ENCODE peak calls at places on chromosome 17, in seven cellular contexts. One of them, this sample, is unnamed.

GRCh38 chr17:15263206-15263579 is 1.9 kb downstream of the PMP22 start:
- DNase-seq in esophagus squamous epithelium: peak
- DNase-seq in upper lobe of right lung: peak
- DNase-seq in AG04450: peak
- DNase-seq in stomach: peak
- DNase-seq in caudate nucleus: peak
- DNase-seq in IMR-90: peak
- DNase-seq in this sample: peak

GRCh38 chr17:46851029-46851741 is at the start of gene WNT9B:
- DNase-seq in AG04450: no peak
- DNase-seq in upper lobe of right lung: no peak
- DNase-seq in IMR-90: no peak
- DNase-seq in esophagus squamous epithelium: no peak
- DNase-seq in caudate nucleus: no peak
- DNase-seq in stomach: peak
- DNase-seq in this sample: no peak

GRCh38 chr17:49074851-49075540 is 57.6 kb upstream of the B4GALNT2 start:
- DNase-seq in caudate nucleus: no peak
- DNase-seq in esophagus squamous epithelium: no peak
- DNase-seq in stomach: no peak
- DNase-seq in IMR-90: no peak
- DNase-seq in AG04450: no peak
- DNase-seq in upper lobe of right lung: no peak
- DNase-seq in this sample: no peak

GRCh38 chr17:2214047-2214717 is 89.4 kb downstream of the SMG6 start:
- DNase-seq in caudate nucleus: peak
- DNase-seq in AG04450: peak
- DNase-seq in esophagus squamous epithelium: no peak
- DNase-seq in stomach: no peak
- DNase-seq in IMR-90: peak
- DNase-seq in upper lobe of right lung: peak
- DNase-seq in this sample: no peak

GRCh38 chr17:7042507-7043194 is 1.2 kb downstream of the SLC16A11 start:
- DNase-seq in stomach: no peak
- DNase-seq in caudate nucleus: no peak
- DNase-seq in esophagus squamous epithelium: no peak
- DNase-seq in IMR-90: no peak
- DNase-seq in upper lobe of right lung: no peak
- DNase-seq in AG04450: no peak
- DNase-seq in this sample: peak

GRCh38 chr17:1649844-1650409 is at the start of gene RILP:
- DNase-seq in caudate nucleus: peak
- DNase-seq in AG04450: no peak
- DNase-seq in IMR-90: no peak
- DNase-seq in upper lobe of right lung: peak
- DNase-seq in esophagus squamous epithelium: no peak
- DNase-seq in stomach: peak
- DNase-seq in this sample: peak

GRCh38 chr17:47955497-47956461 is 1.9 kb downstream of the PRR15L start:
- DNase-seq in stomach: peak
- DNase-seq in AG04450: no peak
- DNase-seq in IMR-90: no peak
- DNase-seq in esophagus squamous epithelium: no peak
- DNase-seq in caudate nucleus: no peak
- DNase-seq in upper lobe of right lung: peak
- DNase-seq in this sample: no peak

GRCh38 chr17:5580974-5581373 is 3.3 kb downstream of the NLRP1 start:
- DNase-seq in caudate nucleus: no peak
- DNase-seq in IMR-90: no peak
- DNase-seq in esophagus squamous epithelium: no peak
- DNase-seq in AG04450: no peak
- DNase-seq in upper lobe of right lung: no peak
- DNase-seq in stomach: no peak
- DNase-seq in this sample: no peak

GRCh38 chr17:1173456-1174370 is 6.1 kb downstream of the ABR start:
- DNase-seq in AG04450: no peak
- DNase-seq in IMR-90: no peak
- DNase-seq in caudate nucleus: peak
- DNase-seq in upper lobe of right lung: no peak
- DNase-seq in stomach: no peak
- DNase-seq in esophagus squamous epithelium: no peak
- DNase-seq in this sample: no peak

GRCh38 chr17:63578769-63579111 is 22.0 kb upstream of the TACO1 start:
- DNase-seq in AG04450: no peak
- DNase-seq in stomach: no peak
- DNase-seq in upper lobe of right lung: no peak
- DNase-seq in esophagus squamous epithelium: no peak
- DNase-seq in caudate nucleus: no peak
- DNase-seq in IMR-90: no peak
- DNase-seq in this sample: no peak

GRCh38 chr17:77875051-77875780 is 83.3 kb upstream of the TNRC6C start:
- DNase-seq in upper lobe of right lung: no peak
- DNase-seq in IMR-90: peak
- DNase-seq in esophagus squamous epithelium: no peak
- DNase-seq in stomach: no peak
- DNase-seq in AG04450: no peak
- DNase-seq in caudate nucleus: no peak
- DNase-seq in this sample: no peak

GRCh38 chr17:2033128-2033527 is 3.2 kb downstream of the DPH1 start:
- DNase-seq in esophagus squamous epithelium: no peak
- DNase-seq in caudate nucleus: no peak
- DNase-seq in stomach: no peak
- DNase-seq in upper lobe of right lung: no peak
- DNase-seq in AG04450: no peak
- DNase-seq in IMR-90: no peak
- DNase-seq in this sample: no peak

GRCh38 chr17:35842239-35842638 is 26.5 kb downstream of the HEATR9 start:
- DNase-seq in caudate nucleus: no peak
- DNase-seq in upper lobe of right lung: no peak
- DNase-seq in AG04450: no peak
- DNase-seq in esophagus squamous epithelium: no peak
- DNase-seq in stomach: no peak
- DNase-seq in IMR-90: no peak
- DNase-seq in this sample: no peak

GRCh38 chr17:55348749-55349354 is 72.8 kb downstream of the MMD start:
- DNase-seq in IMR-90: peak
- DNase-seq in stomach: peak
- DNase-seq in upper lobe of right lung: no peak
- DNase-seq in caudate nucleus: peak
- DNase-seq in esophagus squamous epithelium: no peak
- DNase-seq in AG04450: peak
- DNase-seq in this sample: no peak

GRCh38 chr17:4090898-4091297 is 51.9 kb downstream of the ZZEF1 start:
- DNase-seq in IMR-90: peak
- DNase-seq in caudate nucleus: no peak
- DNase-seq in esophagus squamous epithelium: no peak
- DNase-seq in AG04450: no peak
- DNase-seq in upper lobe of right lung: no peak
- DNase-seq in stomach: no peak
- DNase-seq in this sample: no peak

GRCh38 chr17:56913000-56913866 is 616 bp downstream of the TRIM25 start:
- DNase-seq in caudate nucleus: no peak
- DNase-seq in esophagus squamous epithelium: no peak
- DNase-seq in upper lobe of right lung: peak
- DNase-seq in AG04450: no peak
- DNase-seq in IMR-90: no peak
- DNase-seq in stomach: no peak
- DNase-seq in this sample: no peak

GRCh38 chr17:11917415-11917814 is 79.9 kb downstream of the ZNF18 start:
- DNase-seq in esophagus squamous epithelium: no peak
- DNase-seq in AG04450: no peak
- DNase-seq in IMR-90: no peak
- DNase-seq in upper lobe of right lung: no peak
- DNase-seq in stomach: no peak
- DNase-seq in caudate nucleus: no peak
- DNase-seq in this sample: no peak
- H3K27ac ChIP-seq in esophagus squamous epithelium: no peak
- H3K27ac ChIP-seq in AG04450: no peak
- H3K27ac ChIP-seq in IMR-90: no peak
- H3K27ac ChIP-seq in upper lobe of right lung: no peak
- H3K27ac ChIP-seq in stomach: no peak
- H3K27ac ChIP-seq in caudate nucleus: no peak
- H3K27ac ChIP-seq in this sample: no peak

DNA sequence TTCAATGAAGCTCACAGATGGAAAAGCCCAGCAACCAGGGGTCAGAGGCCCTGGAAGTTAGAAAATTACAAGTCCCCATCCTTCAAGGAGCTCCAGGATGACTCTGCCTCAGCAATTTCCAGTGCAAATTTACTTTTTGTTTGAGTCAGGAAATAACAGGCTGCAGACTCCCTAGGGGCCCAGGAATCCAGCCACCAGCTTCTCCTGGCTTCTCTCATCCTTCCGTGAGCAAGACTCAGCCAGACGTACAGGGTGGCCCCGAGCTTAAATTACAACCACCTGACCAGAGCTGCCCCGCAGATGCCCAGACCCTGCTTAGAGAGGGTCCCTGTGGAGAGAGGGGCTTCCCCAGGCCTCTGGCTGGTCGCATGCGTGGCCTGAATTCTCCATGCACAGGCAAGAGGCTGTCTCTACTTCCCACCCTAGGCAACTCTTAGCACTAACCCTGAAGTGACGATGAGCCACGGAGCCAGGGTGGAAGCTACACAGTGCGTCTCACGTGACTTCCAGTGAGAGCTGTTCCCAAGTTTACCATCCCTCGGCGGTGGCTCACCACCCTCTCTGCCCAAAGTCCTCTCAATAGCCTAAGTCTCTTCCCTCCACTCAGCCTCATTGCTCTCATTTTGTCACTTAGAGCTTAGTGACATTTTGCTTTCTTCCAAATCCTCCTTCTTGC is 27.1 kb downstream of the GPR142 start:
- DNase-seq in stomach: no peak
- DNase-seq in esophagus squamous epithelium: no peak
- DNase-seq in caudate nucleus: no peak
- DNase-seq in upper lobe of right lung: no peak
- DNase-seq in IMR-90: no peak
- DNase-seq in AG04450: no peak
- DNase-seq in this sample: no peak
- H3K27ac ChIP-seq in stomach: peak
- H3K27ac ChIP-seq in esophagus squamous epithelium: no peak
- H3K27ac ChIP-seq in caudate nucleus: no peak
- H3K27ac ChIP-seq in upper lobe of right lung: no peak
- H3K27ac ChIP-seq in IMR-90: no peak
- H3K27ac ChIP-seq in AG04450: no peak
- H3K27ac ChIP-seq in this sample: no peak

DNA sequence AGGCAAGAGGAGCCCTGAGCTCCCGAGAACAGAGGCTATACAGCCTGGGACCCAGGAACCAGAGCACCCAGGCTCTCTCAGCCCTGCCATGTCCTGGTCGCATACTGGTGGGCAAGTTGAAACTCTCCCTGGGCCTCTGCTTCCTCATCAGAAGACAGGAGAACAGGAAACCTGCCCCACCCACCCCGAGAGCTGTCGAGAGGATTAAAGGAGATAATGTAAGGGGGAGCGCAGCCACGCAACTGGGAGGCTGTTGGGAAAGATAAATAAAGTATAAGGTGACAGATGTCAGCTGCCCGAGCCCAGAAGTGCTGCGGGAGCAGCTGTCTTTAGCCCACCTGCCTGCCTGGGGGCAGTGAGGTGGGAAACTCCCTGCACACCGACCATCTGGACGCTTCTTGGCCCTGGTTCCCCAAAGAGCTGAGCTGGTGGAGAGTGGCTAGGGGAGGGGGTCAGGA is 6.8 kb downstream of the KIF19 start:
- DNase-seq in AG04450: no peak
- DNase-seq in upper lobe of right lung: no peak
- DNase-seq in esophagus squamous epithelium: no peak
- DNase-seq in caudate nucleus: no peak
- DNase-seq in stomach: no peak
- DNase-seq in IMR-90: no peak
- DNase-seq in this sample: no peak
- H3K27ac ChIP-seq in AG04450: no peak
- H3K27ac ChIP-seq in upper lobe of right lung: no peak
- H3K27ac ChIP-seq in esophagus squamous epithelium: no peak
- H3K27ac ChIP-seq in caudate nucleus: peak
- H3K27ac ChIP-seq in stomach: no peak
- H3K27ac ChIP-seq in IMR-90: no peak
- H3K27ac ChIP-seq in this sample: no peak

DNA sequence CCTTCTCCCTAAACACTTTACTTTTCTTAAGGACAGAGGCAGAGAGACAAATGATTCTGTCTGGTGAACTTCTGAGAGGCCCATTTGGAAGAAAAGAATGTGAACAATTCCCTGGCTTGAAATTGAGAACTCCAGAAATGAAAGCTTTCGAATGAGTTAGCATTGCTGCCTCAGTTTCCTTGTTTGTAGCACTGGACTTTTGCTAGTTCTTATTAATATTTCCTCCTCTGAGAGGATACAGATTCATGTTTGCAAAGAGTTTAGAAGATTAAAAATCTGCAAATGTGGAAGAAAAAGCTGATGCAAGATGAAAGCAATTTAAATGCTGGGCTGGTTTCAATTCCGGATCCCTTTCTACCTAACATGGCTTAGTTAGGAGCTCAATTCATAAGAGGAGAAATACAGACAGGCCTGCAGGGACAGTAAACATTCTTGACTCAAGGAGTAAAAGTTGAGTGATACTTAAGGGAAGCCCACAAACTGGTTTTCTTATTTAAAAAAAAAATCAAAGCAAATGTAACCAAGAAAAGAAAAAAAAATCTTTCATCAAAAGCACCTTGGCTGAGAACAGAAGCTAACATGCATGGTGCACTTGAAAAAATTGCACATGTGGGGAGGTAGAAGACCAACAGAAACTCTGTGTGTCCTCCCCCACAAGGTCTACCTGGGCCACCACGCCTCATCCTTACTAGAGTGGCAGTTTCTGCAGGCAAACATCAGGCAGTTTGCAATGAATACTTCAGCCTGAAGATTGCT is 27.1 kb downstream of the HNF1B start:
- DNase-seq in esophagus squamous epithelium: no peak
- DNase-seq in IMR-90: no peak
- DNase-seq in AG04450: no peak
- DNase-seq in caudate nucleus: no peak
- DNase-seq in stomach: no peak
- DNase-seq in upper lobe of right lung: peak
- DNase-seq in this sample: no peak
- H3K27ac ChIP-seq in esophagus squamous epithelium: no peak
- H3K27ac ChIP-seq in IMR-90: peak
- H3K27ac ChIP-seq in AG04450: no peak
- H3K27ac ChIP-seq in caudate nucleus: no peak
- H3K27ac ChIP-seq in stomach: peak
- H3K27ac ChIP-seq in upper lobe of right lung: peak
- H3K27ac ChIP-seq in this sample: no peak

DNA sequence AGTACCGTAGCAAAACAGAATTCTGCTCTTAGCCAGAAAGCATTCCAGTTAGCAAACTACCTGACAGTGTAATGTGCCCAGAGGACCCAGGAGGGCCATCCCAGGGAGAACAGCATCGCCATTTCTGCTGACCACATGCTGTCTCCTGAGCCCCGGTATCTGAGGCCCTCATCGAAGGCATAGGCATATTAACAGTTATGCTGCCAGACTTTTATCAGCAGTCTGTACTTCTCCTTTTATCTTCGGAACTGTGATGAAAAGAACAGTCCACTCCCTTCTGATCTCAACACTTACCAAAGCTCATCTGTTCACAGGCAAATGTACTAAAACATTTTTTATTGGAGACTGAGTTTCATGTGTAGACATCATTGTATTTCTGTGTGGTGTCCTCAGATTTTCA is 236.4 kb downstream of the PRKCA start:
- DNase-seq in esophagus squamous epithelium: no peak
- DNase-seq in AG04450: no peak
- DNase-seq in stomach: no peak
- DNase-seq in IMR-90: no peak
- DNase-seq in upper lobe of right lung: no peak
- DNase-seq in caudate nucleus: no peak
- DNase-seq in this sample: no peak
- H3K27ac ChIP-seq in esophagus squamous epithelium: no peak
- H3K27ac ChIP-seq in AG04450: no peak
- H3K27ac ChIP-seq in stomach: peak
- H3K27ac ChIP-seq in IMR-90: no peak
- H3K27ac ChIP-seq in upper lobe of right lung: no peak
- H3K27ac ChIP-seq in caudate nucleus: peak
- H3K27ac ChIP-seq in this sample: no peak

This sample was measured in spleen.